ENCODE peak calls at places on chromosomes 12 and 14, in ten cellular contexts. C, M, L, Y, S, K, O, P, A and V are unnamed samples.

GRCh38 chr14:36091096-36091495 is 85.4 kb downstream of the PTCSC3 start:
- DNase-seq in P (no peak), C (no peak), A (no peak), L (peak), Y (peak), K (peak), M (peak), O (no peak), S (no peak), V (peak)

GRCh38 chr14:65159281-65160062 is 57.2 kb upstream of the MAX start:
- DNase-seq in L (no peak), P (no peak), K (no peak), M (no peak), S (no peak), A (no peak), O (no peak), C (no peak), Y (no peak), V (no peak)

GRCh38 chr12:111406474-111407370 is 999 bp downstream of the SH2B3 start:
- DNase-seq in P (no peak), Y (no peak), C (peak), M (no peak), L (no peak), A (no peak), S (no peak), O (no peak), K (no peak), V (no peak)

GRCh38 chr12:64672925-64673409 is 62.7 kb downstream of the RASSF3 start:
- DNase-seq in A (no peak), L (peak), K (peak), S (peak), O (no peak), M (no peak), C (no peak), P (peak), Y (peak), V (peak)

GRCh38 chr14:23402296-23403138 is 5.6 kb downstream of the MYH6 start:
- DNase-seq in O (no peak), C (no peak), P (no peak), A (no peak), K (no peak), S (no peak), M (no peak), Y (no peak), L (no peak), V (peak)

GRCh38 chr14:95445161-95445560 is 71.3 kb downstream of the SYNE3 start:
- DNase-seq in C (no peak), L (no peak), K (no peak), O (no peak), P (no peak), M (no peak), Y (no peak), S (no peak), A (no peak), V (no peak)

GRCh38 chr14:90483551-90483950 is 86.7 kb downstream of the CALM1 start:
- DNase-seq in P (no peak), A (no peak), O (no peak), M (no peak), K (no peak), L (no peak), S (no peak), Y (no peak), C (no peak), V (no peak)

GRCh38 chr14:58572092-58572853 is 65.5 kb upstream of the DACT1 start:
- DNase-seq in C (no peak), L (peak), S (no peak), P (no peak), K (peak), O (no peak), Y (peak), M (peak), A (no peak), V (peak)

GRCh38 chr14:99270491-99271287 is 1.3 kb downstream of the BCL11B start:
- DNase-seq in L (no peak), P (no peak), Y (no peak), C (no peak), M (no peak), S (peak), A (no peak), O (no peak), K (no peak), V (no peak)

GRCh38 chr14:59342516-59343484 is 122.4 kb downstream of the GPR135 start:
- DNase-seq in A (no peak), C (no peak), K (no peak), Y (peak), M (no peak), P (no peak), S (no peak), O (no peak), L (no peak), V (peak)

GRCh38 chr12:101498252-101498651 is 23.1 kb downstream of the SPIC start:
- DNase-seq in C (no peak), O (no peak), Y (no peak), M (no peak), K (no peak), A (no peak), L (no peak), S (no peak), P (no peak), V (peak)

GRCh38 chr12:51531982-51532497 is 59.0 kb upstream of the SCN8A start:
- DNase-seq in S (peak), O (peak), L (peak), M (no peak), P (peak), Y (peak), A (peak), C (peak), K (peak), V (peak)

GRCh38 chr12:75876843-75877587 is 154.6 kb downstream of the PHLDA1 start:
- DNase-seq in C (no peak), O (no peak), K (no peak), M (no peak), S (no peak), A (no peak), Y (no peak), P (no peak), L (no peak), V (no peak)

GRCh38 chr12:116598341-116599284 is 39.4 kb downstream of the MAP1LC3B2 start:
- DNase-seq in S (no peak), P (peak), A (no peak), Y (no peak), O (no peak), K (peak), L (peak), C (no peak), M (no peak), V (no peak)

GRCh38 chr14:101441710-101442109 is 119.6 kb upstream of the DIO3 start:
- DNase-seq in S (no peak), P (no peak), C (no peak), M (no peak), K (no peak), O (no peak), L (no peak), A (no peak), Y (no peak), V (no peak)

GRCh38 chr12:2813573-2814185 is 1.2 kb downstream of the ITFG2 start:
- DNase-seq in S (no peak), L (peak), Y (peak), K (peak), M (no peak), P (no peak), C (peak), A (peak), O (no peak), V (peak)

GRCh38 chr14:73393375-73393774 is 65.0 kb downstream of the NUMB start:
- DNase-seq in Y (no peak), S (no peak), O (no peak), L (no peak), M (no peak), K (no peak), P (no peak), C (no peak), A (no peak), V (no peak)

GRCh38 chr12:68189766-68190700 is 30.5 kb upstream of the IFNG start:
- DNase-seq in O (no peak), P (no peak), S (no peak), C (no peak), Y (peak), A (no peak), M (peak), K (peak), L (peak), V (peak)

GRCh38 chr12:79658221-79658620 is 32.5 kb downstream of the PAWR start:
- DNase-seq in A (no peak), C (no peak), L (peak), M (no peak), S (no peak), K (peak), P (no peak), O (no peak), Y (no peak), V (no peak)

GRCh38 chr12:6767301-6767591 is 1.1 kb downstream of the PTMS start:
- DNase-seq in S (no peak), L (peak), A (no peak), P (no peak), K (no peak), O (no peak), Y (no peak), C (no peak), M (no peak), V (no peak)

GRCh38 chr12:49882248-49882850 is 21.4 kb downstream of the FAIM2 start:
- DNase-seq in A (peak), M (no peak), C (no peak), L (no peak), S (no peak), K (no peak), P (no peak), O (no peak), Y (no peak), V (no peak)

GRCh38 chr12:28378749-28379148 is 188.5 kb downstream of the CCDC91 start:
- DNase-seq in L (peak), O (no peak), P (no peak), A (no peak), K (peak), S (no peak), Y (peak), M (no peak), C (peak), V (peak)

GRCh38 chr14:24185015-24185414 is 3.6 kb downstream of the IPO4 start:
- DNase-seq in P (no peak), S (no peak), O (no peak), K (no peak), M (no peak), C (no peak), A (no peak), L (no peak), Y (no peak), V (no peak)

GRCh38 chr12:13125996-13126395 is 22.5 kb upstream of the GSG1 start:
- DNase-seq in M (no peak), P (no peak), S (no peak), K (no peak), A (no peak), L (no peak), O (no peak), C (no peak), Y (no peak), V (no peak)

GRCh38 chr12:95323204-95323603 is 105.6 kb downstream of the VEZT start:
- DNase-seq in K (peak), M (no peak), L (no peak), O (no peak), A (no peak), C (no peak), S (no peak), Y (no peak), P (no peak), V (no peak)

GRCh38 chr14:105986896-105987284 is 460.5 kb downstream of the TMEM121 start:
- DNase-seq in O (no peak), K (no peak), Y (no peak), C (no peak), A (no peak), M (no peak), L (no peak), P (no peak), S (no peak), V (no peak)

GRCh38 chr12:72570601-72571000 is 298.4 kb downstream of the TRHDE start:
- DNase-seq in C (peak), M (no peak), A (peak), L (no peak), Y (no peak), P (no peak), K (no peak), S (no peak), O (no peak), V (no peak)

GRCh38 chr12:56927281-56927680 is 6.9 kb downstream of the SDR9C7 start:
- DNase-seq in K (no peak), O (no peak), S (no peak), A (no peak), M (no peak), P (no peak), Y (no peak), C (no peak), L (no peak), V (no peak)

GRCh38 chr12:119540476-119540875 is 53.1 kb upstream of the TMEM233 start:
- DNase-seq in L (no peak), O (no peak), A (peak), K (no peak), S (no peak), M (no peak), Y (no peak), P (no peak), C (no peak), V (no peak)

GRCh38 chr14:31966896-31967668 is 110.0 kb upstream of the ARHGAP5 start:
- DNase-seq in Y (no peak), K (no peak), O (no peak), M (no peak), S (no peak), P (no peak), C (no peak), A (no peak), L (peak), V (no peak)

DNA sequence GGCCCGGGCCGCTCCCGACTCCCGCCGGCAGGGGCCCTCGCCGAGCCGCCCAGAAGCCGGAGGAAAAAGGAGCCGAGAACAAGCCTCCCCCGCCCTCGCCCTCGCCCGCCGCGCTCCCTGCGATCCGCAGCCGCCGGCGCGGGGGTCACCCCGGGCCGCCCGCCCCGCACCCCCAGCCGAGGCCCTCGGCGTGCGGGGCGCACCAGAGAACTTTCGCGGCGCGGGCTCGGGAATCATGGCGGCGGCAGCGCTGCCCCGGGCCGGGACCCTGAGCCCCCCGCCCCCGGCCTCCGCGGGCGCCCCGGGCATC is 519 bp downstream of the CDK2AP1 start:
- DNase-seq in C (peak), S (peak), O (peak), K (peak), Y (peak), A (peak), L (peak), M (no peak), P (peak), V (peak)
- H3K4me3 ChIP-seq in C (no peak), S (peak), O (peak), K (peak), Y (peak), A (peak), L (peak), M (peak), P (peak), V (peak)

GRCh38 chr12:89319606-89320005 is 32.7 kb downstream of the DUSP6 start:
- DNase-seq in M (no peak), L (no peak), A (no peak), O (no peak), K (no peak), S (no peak), P (no peak), Y (no peak), C (peak), V (no peak)
- TF ChIP-seq CTCF in M (no peak), L (no peak), A (no peak), O (no peak), K (no peak), S (no peak), P (no peak), Y (no peak), C (no peak), V (no peak)

GRCh38 chr12:19608039-19608438 is 168.7 kb downstream of the AEBP2 start:
- DNase-seq in C (no peak), A (no peak), Y (no peak), L (no peak), O (no peak), S (no peak), K (no peak), M (no peak), P (no peak), V (no peak)
- H3K4me3 ChIP-seq in C (no peak), A (no peak), Y (no peak), L (no peak), O (no peak), S (no peak), K (no peak), M (no peak), P (no peak), V (no peak)

GRCh38 chr12:108713471-108713870 is 17.8 kb downstream of the CORO1C start:
- DNase-seq in S (no peak), C (no peak), P (no peak), M (no peak), Y (no peak), K (no peak), L (no peak), A (no peak), O (no peak), V (no peak)

GRCh38 chr12:108714866-108715265 is 16.5 kb downstream of the CORO1C start:
- DNase-seq in Y (no peak), K (no peak), M (no peak), O (no peak), C (no peak), S (no peak), L (no peak), A (no peak), P (no peak), V (no peak)

GRCh38 chr12:108711486-108712163 is 19.7 kb downstream of the CORO1C start:
- DNase-seq in A (no peak), K (no peak), O (no peak), Y (peak), P (no peak), S (no peak), L (no peak), C (no peak), M (no peak), V (peak)

GRCh38 chr12:108712925-108713203 is 18.5 kb downstream of the CORO1C start:
- DNase-seq in L (no peak), O (no peak), M (no peak), S (no peak), Y (no peak), A (no peak), C (no peak), K (no peak), P (no peak), V (no peak)

DNA sequence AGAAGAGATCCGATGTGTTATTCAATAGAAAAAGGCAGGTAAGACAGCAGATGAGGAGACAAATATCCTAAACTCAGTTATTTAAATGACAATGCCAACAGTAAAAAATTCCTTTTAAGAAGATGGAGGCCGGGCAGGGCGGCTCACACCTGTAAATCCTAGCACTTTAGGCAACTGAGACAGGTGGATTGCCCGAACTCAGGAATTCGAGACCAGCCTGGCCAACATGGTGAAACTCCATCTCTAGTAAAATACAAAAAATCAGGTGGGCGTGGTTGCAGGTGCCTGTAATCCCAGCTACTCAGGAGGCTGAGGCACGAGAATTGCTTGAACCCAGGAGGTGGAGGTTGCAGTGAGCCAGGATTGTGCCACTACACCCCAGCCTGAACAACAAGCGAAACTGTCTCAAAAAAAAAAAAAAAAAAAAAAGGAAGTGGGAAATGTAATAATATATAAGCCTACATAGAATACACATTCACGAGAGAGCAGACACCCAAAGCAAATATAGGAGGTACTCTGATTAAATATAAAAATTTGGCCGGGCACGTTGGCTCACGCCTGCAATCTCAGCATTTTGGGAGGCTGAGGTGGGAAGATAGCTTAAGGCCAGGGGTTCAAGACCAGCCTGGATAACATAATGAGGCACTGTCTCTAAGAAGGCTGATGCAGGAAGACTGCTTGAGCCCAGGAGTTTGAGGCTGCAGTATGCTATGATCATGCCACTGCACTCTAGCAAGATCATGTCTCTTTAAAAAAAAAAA is 19.0 kb downstream of the CORO1C start:
- DNase-seq in O (no peak), A (no peak), P (no peak), S (no peak), K (no peak), L (no peak), C (no peak), Y (no peak), M (no peak), V (no peak)
- TF ChIP-seq CTCF in O (no peak), A (no peak), P (no peak), S (no peak), K (no peak), L (no peak), C (no peak), Y (no peak), M (no peak), V (no peak)

GRCh38 chr14:85533821-85534271 is 3.9 kb downstream of the FLRT2 start:
- DNase-seq in L (no peak), S (no peak), M (no peak), K (peak), O (peak), P (peak), C (no peak), Y (peak), A (peak), V (peak)

GRCh38 chr14:85535916-85536834 is 6.2 kb downstream of the FLRT2 start:
- DNase-seq in A (no peak), L (peak), O (no peak), C (no peak), P (peak), S (no peak), K (peak), Y (peak), M (no peak), V (peak)

GRCh38 chr14:85534435-85534834 is 4.5 kb downstream of the FLRT2 start:
- DNase-seq in P (no peak), Y (peak), O (no peak), L (no peak), S (no peak), A (peak), M (no peak), C (no peak), K (peak), V (peak)

GRCh38 chr14:85535316-85535715 is 5.4 kb downstream of the FLRT2 start:
- DNase-seq in S (no peak), P (no peak), Y (peak), L (no peak), K (no peak), A (no peak), C (no peak), O (no peak), M (no peak), V (no peak)

GRCh38 chr14:85534914-85535313 is 5.0 kb downstream of the FLRT2 start:
- DNase-seq in Y (peak), L (no peak), M (no peak), S (no peak), C (no peak), P (no peak), O (no peak), A (no peak), K (peak), V (peak)
- H3K4me3 ChIP-seq in Y (peak), L (peak), M (no peak), S (peak), C (no peak), P (peak), O (peak), A (no peak), K (peak), V (peak)

DNA sequence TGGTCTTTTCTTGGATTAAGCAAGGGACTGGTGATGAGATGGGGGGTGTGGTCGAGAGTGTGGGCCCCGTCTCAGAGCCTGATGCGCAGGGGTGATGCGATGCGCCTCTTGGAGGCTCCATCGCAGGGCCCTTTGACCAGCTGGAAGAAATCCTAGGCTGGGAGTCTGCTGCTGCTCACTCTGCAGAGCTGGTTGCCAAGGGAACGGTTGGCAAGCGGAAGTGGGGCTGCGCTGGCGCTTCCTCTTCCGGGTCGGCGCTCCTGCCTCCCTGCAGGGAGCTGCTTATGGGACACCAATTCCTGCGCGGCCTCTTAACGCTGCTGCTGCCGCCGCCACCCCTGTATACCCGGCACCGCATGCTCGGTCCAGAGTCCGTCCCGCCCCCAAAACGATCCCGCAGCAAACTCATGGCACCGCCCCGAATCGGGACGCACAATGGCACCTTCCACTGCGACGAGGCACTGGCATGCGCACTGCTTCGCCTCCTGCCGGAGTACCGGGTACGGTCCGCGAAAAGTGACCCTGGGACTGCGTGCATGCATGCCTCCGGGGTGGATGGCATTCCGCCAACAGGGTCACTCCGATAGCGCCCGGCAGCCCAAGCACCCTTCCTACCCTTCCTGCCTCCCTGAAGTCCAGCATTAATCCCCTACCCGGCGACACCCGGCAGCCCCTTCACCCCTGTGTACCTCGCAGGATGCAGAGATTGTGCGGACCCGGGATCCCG is at the start of gene MYG1:
- DNase-seq in L (peak), A (peak), C (peak), S (peak), P (peak), Y (peak), O (peak), K (peak), M (peak), V (peak)
- TF ChIP-seq CTCF in L (peak), A (peak), C (peak), S (peak), P (no peak), Y (peak), O (peak), K (peak), M (peak), V (peak)